ENCODE peak calls at places on chromosomes 5 and 9, in four cellular contexts. I, P, C and L are unnamed samples. For H3K9me3 and H3K27me3, the result is how much of the 10 kb centered on the place peaks cover.

GRCh38 chr9:78236511-78236950 is 656 bp downstream of the CEP78 start:
- DNase-seq in I (no peak), C (no peak), P (no peak), L (no peak)

GRCh38 chr5:131423056-131423455 is 159.2 kb downstream of the CDC42SE2 start:
- DNase-seq in P (no peak), I (peak), C (no peak), L (no peak)

GRCh38 chr5:172788771-172789686 is 18.0 kb upstream of the DUSP1 start:
- DNase-seq in P (peak), I (peak), C (no peak), L (peak)

GRCh38 chr5:54443264-54443663 is 12.2 kb upstream of the HSPB3 start:
- DNase-seq in C (no peak), P (no peak), I (peak), L (no peak)

GRCh38 chr9:20599195-20599594 is 23.1 kb downstream of the MLLT3 start:
- DNase-seq in C (no peak), P (no peak), I (no peak), L (peak)

GRCh38 chr9:123611228-123611627 is 255.2 kb downstream of the CRB2 start:
- DNase-seq in P (no peak), C (no peak), I (no peak), L (no peak)

GRCh38 chr9:88997646-88998045 is 6.4 kb downstream of the S1PR3 start:
- DNase-seq in P (no peak), C (no peak), I (no peak), L (no peak)

GRCh38 chr9:120391691-120392090 is 188.3 kb downstream of the CDK5RAP2 start:
- DNase-seq in I (no peak), P (no peak), C (no peak), L (no peak)

GRCh38 chr5:54013556-54014157 is 296.7 kb downstream of the ARL15 start:
- DNase-seq in C (no peak), P (peak), I (no peak), L (peak)

GRCh38 chr9:128771094-128771721 is 519 bp downstream of the ZER1 start:
- DNase-seq in I (peak), P (no peak), C (no peak), L (peak)

GRCh38 chr5:51651476-51651875 is 268.2 kb downstream of the ISL1 start:
- DNase-seq in P (no peak), C (no peak), I (no peak), L (peak)

GRCh38 chr5:141241496-141241895 is 3.7 kb upstream of the PCDHB15 start:
- DNase-seq in I (no peak), P (no peak), C (no peak), L (no peak)
- H3K9me3 ChIP-seq in I (under half), P (half or more), C (under half), L (under half)

GRCh38 chr9:105673850-105674387 is 11.7 kb downstream of the TAL2 start:
- DNase-seq in P (no peak), C (no peak), I (no peak), L (no peak)
- H3K4me3 ChIP-seq in P (no peak), C (no peak), I (no peak), L (no peak)

GRCh38 chr5:176845392-176845713 is 35.0 kb downstream of the UNC5A start:
- DNase-seq in I (no peak), C (no peak), P (no peak), L (no peak)
- H3K27me3 ChIP-seq in I (under half), C (under half), P (under half), L (under half)

GRCh38 chr5:178788381-178789085 is 58.1 kb upstream of the ZNF354A start:
- DNase-seq in I (no peak), C (no peak), P (no peak), L (no peak)
- H3K9me3 ChIP-seq in I (under half), C (under half), P (under half), L (under half)

GRCh38 chr5:14155730-14156129 is 12.6 kb downstream of the TRIO start:
- DNase-seq in C (no peak), P (no peak), I (no peak), L (no peak)
- H3K4me3 ChIP-seq in C (no peak), P (no peak), I (no peak), L (peak)

DNA sequence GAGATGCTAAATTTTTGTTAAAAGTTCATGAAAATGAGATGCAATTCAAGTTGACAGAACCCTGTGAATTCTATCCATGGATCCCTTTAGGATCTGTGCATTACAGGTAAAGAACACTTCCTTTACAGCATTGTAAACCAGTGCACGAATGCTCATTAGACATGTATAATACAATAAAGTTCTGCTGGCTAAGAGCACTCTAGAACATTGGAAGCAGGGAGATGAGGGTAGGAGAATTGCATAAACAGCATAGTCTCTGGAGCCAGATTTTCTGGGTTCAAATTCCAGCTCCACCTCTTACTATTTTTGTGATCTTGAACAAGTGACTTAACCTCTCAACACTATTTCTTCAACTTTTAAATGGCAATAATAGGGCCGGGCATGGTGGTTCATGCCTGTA is 300.2 kb downstream of the NTRK2 start:
- DNase-seq in P (no peak), I (no peak), C (no peak), L (no peak)
- H3K27me3 ChIP-seq in P (under half), I (under half), C (under half), L (under half)

GRCh38 chr9:117860849-117861248 is 156.6 kb downstream of the TLR4 start:
- DNase-seq in C (no peak), P (no peak), I (no peak), L (no peak)
- H3K9me3 ChIP-seq in C (under half), P (under half), I (under half), L (under half)

GRCh38 chr5:174533127-174533453 is 191.3 kb upstream of the MSX2 start:
- DNase-seq in P (no peak), I (no peak), C (no peak), L (no peak)
- H3K4me3 ChIP-seq in P (no peak), I (no peak), C (no peak), L (no peak)